ENCODE peak calls at places on chromosomes 1 and 21, in eight cellular contexts. One of them, this sample, is unnamed.

GRCh38 chr21:19993186-19993711 is 1005.0 kb upstream of the NCAM2 start:
- DNase-seq in breast epithelium: no peak
- DNase-seq in endodermal cell: no peak
- DNase-seq in tibial artery: no peak
- DNase-seq in HCT116: no peak
- DNase-seq in SK-N-SH: no peak
- DNase-seq in heart right ventricle: no peak
- DNase-seq in astrocyte of the spinal cord: no peak
- DNase-seq in this sample: no peak

GRCh38 chr1:214280386-214281029 is 451 bp upstream of the SMYD2 start:
- DNase-seq in breast epithelium: no peak
- DNase-seq in endodermal cell: peak
- DNase-seq in tibial artery: peak
- DNase-seq in HCT116: no peak
- DNase-seq in SK-N-SH: peak
- DNase-seq in heart right ventricle: peak
- DNase-seq in astrocyte of the spinal cord: peak
- DNase-seq in this sample: no peak

GRCh38 chr1:1760345-1760650 is 18.0 kb downstream of the NADK start:
- DNase-seq in breast epithelium: no peak
- DNase-seq in endodermal cell: no peak
- DNase-seq in tibial artery: no peak
- DNase-seq in HCT116: no peak
- DNase-seq in SK-N-SH: no peak
- DNase-seq in heart right ventricle: no peak
- DNase-seq in astrocyte of the spinal cord: no peak
- DNase-seq in this sample: no peak

GRCh38 chr1:53505401-53505800 is 46.2 kb downstream of the DMRTB1 start:
- DNase-seq in breast epithelium: no peak
- DNase-seq in endodermal cell: no peak
- DNase-seq in tibial artery: no peak
- DNase-seq in HCT116: no peak
- DNase-seq in SK-N-SH: no peak
- DNase-seq in heart right ventricle: peak
- DNase-seq in astrocyte of the spinal cord: no peak
- DNase-seq in this sample: no peak

GRCh38 chr1:92299477-92300125 is 742 bp downstream of the RPAP2 start:
- DNase-seq in breast epithelium: no peak
- DNase-seq in endodermal cell: no peak
- DNase-seq in tibial artery: no peak
- DNase-seq in HCT116: no peak
- DNase-seq in SK-N-SH: no peak
- DNase-seq in heart right ventricle: no peak
- DNase-seq in astrocyte of the spinal cord: peak
- DNase-seq in this sample: no peak

GRCh38 chr1:155812878-155813277 is 44.1 kb downstream of the GON4L start:
- DNase-seq in breast epithelium: no peak
- DNase-seq in endodermal cell: no peak
- DNase-seq in tibial artery: no peak
- DNase-seq in HCT116: no peak
- DNase-seq in SK-N-SH: no peak
- DNase-seq in heart right ventricle: no peak
- DNase-seq in astrocyte of the spinal cord: no peak
- DNase-seq in this sample: no peak

GRCh38 chr1:193766329-193766728 is 579.9 kb upstream of the B3GALT2 start:
- DNase-seq in breast epithelium: peak
- DNase-seq in endodermal cell: peak
- DNase-seq in tibial artery: no peak
- DNase-seq in HCT116: no peak
- DNase-seq in SK-N-SH: no peak
- DNase-seq in heart right ventricle: no peak
- DNase-seq in astrocyte of the spinal cord: no peak
- DNase-seq in this sample: no peak

GRCh38 chr1:21052034-21052433 is 124.7 kb downstream of the EIF4G3 start:
- DNase-seq in breast epithelium: no peak
- DNase-seq in endodermal cell: no peak
- DNase-seq in tibial artery: no peak
- DNase-seq in HCT116: no peak
- DNase-seq in SK-N-SH: no peak
- DNase-seq in heart right ventricle: no peak
- DNase-seq in astrocyte of the spinal cord: no peak
- DNase-seq in this sample: no peak

GRCh38 chr1:236100799-236101198 is 35.9 kb upstream of the NID1 start:
- DNase-seq in breast epithelium: no peak
- DNase-seq in endodermal cell: no peak
- DNase-seq in tibial artery: no peak
- DNase-seq in HCT116: no peak
- DNase-seq in SK-N-SH: no peak
- DNase-seq in heart right ventricle: no peak
- DNase-seq in astrocyte of the spinal cord: no peak
- DNase-seq in this sample: no peak

GRCh38 chr1:8665824-8666223 is 151.6 kb downstream of the RERE start:
- DNase-seq in breast epithelium: no peak
- DNase-seq in endodermal cell: no peak
- DNase-seq in tibial artery: no peak
- DNase-seq in HCT116: no peak
- DNase-seq in SK-N-SH: no peak
- DNase-seq in heart right ventricle: no peak
- DNase-seq in astrocyte of the spinal cord: no peak
- DNase-seq in this sample: no peak

GRCh38 chr1:53687886-53688285 is 51.1 kb downstream of the GLIS1 start:
- DNase-seq in breast epithelium: no peak
- DNase-seq in endodermal cell: peak
- DNase-seq in tibial artery: no peak
- DNase-seq in HCT116: no peak
- DNase-seq in SK-N-SH: no peak
- DNase-seq in heart right ventricle: no peak
- DNase-seq in astrocyte of the spinal cord: peak
- DNase-seq in this sample: no peak

GRCh38 chr1:235918032-235918431 is 51.3 kb upstream of the LYST start:
- DNase-seq in breast epithelium: no peak
- DNase-seq in endodermal cell: no peak
- DNase-seq in tibial artery: no peak
- DNase-seq in HCT116: no peak
- DNase-seq in SK-N-SH: peak
- DNase-seq in heart right ventricle: no peak
- DNase-seq in astrocyte of the spinal cord: no peak
- DNase-seq in this sample: no peak

GRCh38 chr21:46229133-46229922 is 754 bp upstream of the LSS start:
- DNase-seq in breast epithelium: no peak
- DNase-seq in endodermal cell: no peak
- DNase-seq in tibial artery: no peak
- DNase-seq in HCT116: no peak
- DNase-seq in SK-N-SH: peak
- DNase-seq in heart right ventricle: no peak
- DNase-seq in astrocyte of the spinal cord: no peak
- DNase-seq in this sample: no peak

GRCh38 chr1:29280780-29281131 is 44.4 kb downstream of the PTPRU start:
- DNase-seq in breast epithelium: no peak
- DNase-seq in endodermal cell: peak
- DNase-seq in tibial artery: no peak
- DNase-seq in HCT116: no peak
- DNase-seq in SK-N-SH: no peak
- DNase-seq in heart right ventricle: no peak
- DNase-seq in astrocyte of the spinal cord: peak
- DNase-seq in this sample: no peak

GRCh38 chr1:89739013-89739843 is 81.6 kb upstream of the LRRC8D start:
- DNase-seq in breast epithelium: peak
- DNase-seq in endodermal cell: no peak
- DNase-seq in tibial artery: no peak
- DNase-seq in HCT116: no peak
- DNase-seq in SK-N-SH: no peak
- DNase-seq in heart right ventricle: no peak
- DNase-seq in astrocyte of the spinal cord: peak
- DNase-seq in this sample: no peak
- TF ChIP-seq CTCF in breast epithelium: no peak
- TF ChIP-seq CTCF in endodermal cell: no peak
- TF ChIP-seq CTCF in tibial artery: no peak
- TF ChIP-seq CTCF in HCT116: no peak
- TF ChIP-seq CTCF in SK-N-SH: no peak
- TF ChIP-seq CTCF in heart right ventricle: no peak
- TF ChIP-seq CTCF in astrocyte of the spinal cord: no peak
- TF ChIP-seq CTCF in this sample: no peak

DNA sequence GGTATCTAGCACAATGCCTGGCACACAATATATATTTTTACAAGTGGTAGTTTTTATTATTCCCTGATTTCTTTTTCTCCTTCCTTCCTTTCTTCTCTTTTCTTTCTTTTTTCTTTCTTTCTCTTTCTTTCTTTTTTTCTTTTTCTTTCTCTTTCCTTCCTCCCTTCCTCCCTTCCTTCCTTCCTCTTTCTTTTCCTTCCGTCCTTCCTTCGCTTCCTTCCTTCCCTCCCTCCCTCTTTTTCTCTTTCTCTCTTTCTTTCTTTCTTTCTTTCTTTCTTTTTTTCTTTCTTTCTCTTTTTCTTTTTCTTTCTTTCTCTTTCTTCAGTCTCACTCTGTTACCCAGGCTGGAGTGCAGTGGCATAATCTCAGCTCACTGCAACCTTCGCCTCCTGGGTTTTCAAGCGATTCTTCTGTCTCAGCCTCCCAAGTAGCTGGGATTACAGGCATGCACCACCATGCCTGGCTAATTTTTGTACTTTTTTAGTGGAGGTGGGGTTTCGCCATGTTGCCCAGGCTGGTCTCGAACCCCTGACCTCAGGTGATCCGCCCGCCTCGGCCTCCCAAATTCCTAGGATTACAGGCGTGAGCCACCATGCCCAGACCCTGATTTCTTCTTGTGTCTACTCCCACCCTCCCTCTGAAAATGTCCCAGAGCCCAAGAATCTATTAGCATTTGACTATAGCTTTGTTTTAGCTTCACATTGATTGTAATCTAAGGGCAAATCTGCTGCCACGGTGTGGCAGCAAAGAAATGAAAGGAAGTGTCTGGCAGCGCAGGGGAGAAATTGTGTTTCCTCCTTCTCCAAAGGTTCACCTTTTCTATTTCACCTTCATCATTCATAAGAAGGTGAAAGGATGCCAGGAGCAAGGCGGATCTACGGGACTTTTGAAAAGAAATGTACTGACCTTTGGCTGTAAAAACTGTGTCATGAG is 19.9 kb upstream of the ABCB10 start:
- DNase-seq in breast epithelium: no peak
- DNase-seq in endodermal cell: no peak
- DNase-seq in tibial artery: no peak
- DNase-seq in HCT116: no peak
- DNase-seq in SK-N-SH: no peak
- DNase-seq in heart right ventricle: no peak
- DNase-seq in astrocyte of the spinal cord: no peak
- DNase-seq in this sample: no peak
- TF ChIP-seq CTCF in breast epithelium: no peak
- TF ChIP-seq CTCF in endodermal cell: no peak
- TF ChIP-seq CTCF in tibial artery: peak
- TF ChIP-seq CTCF in HCT116: no peak
- TF ChIP-seq CTCF in SK-N-SH: no peak
- TF ChIP-seq CTCF in heart right ventricle: no peak
- TF ChIP-seq CTCF in astrocyte of the spinal cord: no peak
- TF ChIP-seq CTCF in this sample: no peak

DNA sequence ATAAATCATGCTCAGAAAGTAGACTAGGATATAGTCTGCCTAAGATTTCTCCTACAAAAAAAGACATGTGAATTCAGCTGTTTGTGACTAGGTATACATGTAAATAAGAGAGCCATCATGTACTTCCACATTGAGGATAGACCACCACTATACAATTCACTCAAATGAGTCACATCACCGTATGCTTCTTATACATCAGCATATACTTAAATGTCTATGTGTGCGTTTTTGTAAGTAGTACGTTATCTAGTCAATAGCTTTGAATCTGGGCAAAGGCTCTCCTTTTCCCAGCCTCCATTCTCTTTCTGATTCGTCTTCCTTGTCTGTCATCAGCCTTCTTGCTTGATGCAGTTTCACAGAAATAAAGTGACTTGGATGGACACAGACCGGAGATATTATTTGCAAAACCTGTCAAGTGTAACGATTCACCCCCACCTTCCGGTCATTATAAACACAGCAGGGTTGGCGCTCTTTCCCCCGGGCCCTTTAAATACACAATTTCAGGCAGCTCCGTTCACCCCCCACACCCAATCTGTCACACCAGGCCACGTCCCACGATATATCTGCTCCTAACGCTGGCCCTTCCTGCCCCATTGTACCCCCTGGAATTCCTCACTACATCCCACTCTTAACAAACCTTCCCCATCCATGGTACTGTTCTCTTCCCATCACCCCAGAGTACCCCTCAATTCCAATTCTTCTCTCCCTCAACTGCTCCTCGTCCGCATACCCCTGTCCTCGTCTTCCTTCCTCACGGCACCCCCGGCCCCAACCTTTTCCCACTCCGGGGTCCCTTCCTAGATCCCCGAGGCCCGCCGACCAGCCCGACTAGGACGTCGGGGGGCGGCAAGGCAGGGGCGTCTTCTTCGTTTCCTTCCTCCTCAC is 636 bp downstream of the VAMP4 start:
- DNase-seq in breast epithelium: peak
- DNase-seq in endodermal cell: peak
- DNase-seq in tibial artery: peak
- DNase-seq in HCT116: no peak
- DNase-seq in SK-N-SH: peak
- DNase-seq in heart right ventricle: no peak
- DNase-seq in astrocyte of the spinal cord: peak
- DNase-seq in this sample: no peak
- TF ChIP-seq CTCF in breast epithelium: no peak
- TF ChIP-seq CTCF in endodermal cell: no peak
- TF ChIP-seq CTCF in tibial artery: peak
- TF ChIP-seq CTCF in HCT116: no peak
- TF ChIP-seq CTCF in SK-N-SH: no peak
- TF ChIP-seq CTCF in heart right ventricle: peak
- TF ChIP-seq CTCF in astrocyte of the spinal cord: no peak
- TF ChIP-seq CTCF in this sample: no peak

DNA sequence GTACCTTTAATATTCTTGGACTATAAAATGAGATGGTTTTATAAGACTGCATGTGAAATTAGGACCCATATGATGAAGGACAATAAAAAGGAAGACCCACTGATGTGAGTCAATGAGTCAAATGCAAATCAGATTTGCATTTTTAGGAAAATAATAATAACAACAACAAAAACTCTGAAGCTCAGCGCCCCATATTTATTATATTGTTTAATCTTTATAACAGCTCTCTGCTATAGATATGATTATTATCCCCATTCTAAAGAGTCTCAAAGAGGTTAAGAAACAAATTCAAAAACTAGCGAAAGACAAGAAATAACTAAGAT is 850 bp upstream of the SELL start:
- DNase-seq in breast epithelium: no peak
- DNase-seq in endodermal cell: no peak
- DNase-seq in tibial artery: no peak
- DNase-seq in HCT116: no peak
- DNase-seq in SK-N-SH: no peak
- DNase-seq in heart right ventricle: no peak
- DNase-seq in astrocyte of the spinal cord: no peak
- DNase-seq in this sample: no peak
- TF ChIP-seq CTCF in breast epithelium: no peak
- TF ChIP-seq CTCF in endodermal cell: no peak
- TF ChIP-seq CTCF in tibial artery: no peak
- TF ChIP-seq CTCF in HCT116: no peak
- TF ChIP-seq CTCF in SK-N-SH: no peak
- TF ChIP-seq CTCF in heart right ventricle: no peak
- TF ChIP-seq CTCF in astrocyte of the spinal cord: no peak
- TF ChIP-seq CTCF in this sample: no peak